ENCODE peak calls at places on chromosomes 12 and 14, in six cellular contexts. M is IMR-90, E is neuronal stem cell, J is mesendoderm, Z is H1, D is trophoblast cell. T is an unnamed sample. For H3K36me3, the result is how much of the 10 kb centered on the place peaks cover.

GRCh38 chr12:92602930-92603623 is 99.7 kb upstream of the PLEKHG7 start:
- DNase-seq in M (peak), E (no peak), J (no peak), Z (no peak), D (peak), T (no peak)

GRCh38 chr12:11958216-11959091 is 112.3 kb upstream of the BCL2L14 start:
- DNase-seq in M (peak), E (no peak), J (peak), Z (no peak), D (no peak), T (peak)

GRCh38 chr12:122166422-122167327 is 7.3 kb downstream of the IL31 start:
- DNase-seq in M (no peak), E (no peak), J (no peak), Z (no peak), D (no peak), T (no peak)

GRCh38 chr12:2113501-2113912 is 60.7 kb downstream of the CACNA1C start:
- DNase-seq in M (no peak), E (no peak), J (no peak), Z (no peak), D (no peak), T (no peak)

GRCh38 chr12:26520154-26520553 is 312.8 kb downstream of the ITPR2 start:
- DNase-seq in M (no peak), E (no peak), J (no peak), Z (no peak), D (no peak), T (no peak)

GRCh38 chr12:111406474-111407370 is 999 bp downstream of the SH2B3 start:
- DNase-seq in M (no peak), E (no peak), J (no peak), Z (no peak), D (no peak), T (peak)

GRCh38 chr14:92510972-92511371 is 2.6 kb upstream of the RIN3 start:
- DNase-seq in M (no peak), E (no peak), J (peak), Z (no peak), D (peak), T (no peak)

GRCh38 chr14:34170891-34171290 is 220.0 kb upstream of the EGLN3 start:
- DNase-seq in M (no peak), E (no peak), J (no peak), Z (no peak), D (no peak), T (no peak)

GRCh38 chr14:68312884-68313725 is 479.8 kb downstream of the ZFP36L1 start:
- DNase-seq in M (no peak), E (no peak), J (no peak), Z (no peak), D (no peak), T (no peak)

GRCh38 chr14:29144598-29144997 is 378.0 kb downstream of the FOXG1 start:
- DNase-seq in M (peak), E (no peak), J (no peak), Z (no peak), D (no peak), T (no peak)

GRCh38 chr14:54486685-54487084 is 2.1 kb downstream of the GMFB start:
- DNase-seq in M (no peak), E (no peak), J (peak), Z (no peak), D (no peak), T (no peak)

GRCh38 chr14:54487771-54488170 is 1.0 kb downstream of the GMFB start:
- DNase-seq in M (peak), E (no peak), J (peak), Z (no peak), D (peak), T (peak)

GRCh38 chr14:54489318-54489683 is 521 bp upstream of the GMFB start:
- DNase-seq in M (no peak), E (no peak), J (no peak), Z (no peak), D (no peak), T (no peak)

GRCh38 chr14:54488646-54489317 is at the start of gene GMFB:
- DNase-seq in M (peak), E (peak), J (peak), Z (peak), D (peak), T (peak)

GRCh38 chr14:54488318-54488645 is 498 bp downstream of the GMFB start:
- DNase-seq in M (no peak), E (no peak), J (peak), Z (no peak), D (no peak), T (no peak)
- H2AK5ac ChIP-seq in M (peak), E (peak), J (no peak), Z (no peak), D (peak), T (peak)

GRCh38 chr14:105526781-105527380 is 498 bp downstream of the TMEM121 start:
- DNase-seq in M (no peak), E (no peak), J (no peak), Z (no peak), D (no peak), T (no peak)
- H3K4me3 ChIP-seq in M (peak), E (peak), J (no peak), Z (peak), D (no peak), T (peak)

GRCh38 chr12:109264943-109265650 is 44.0 kb downstream of the FOXN4 start:
- DNase-seq in M (no peak), E (no peak), J (no peak), Z (no peak), D (no peak), T (no peak)

GRCh38 chr12:109269428-109269827 is 39.7 kb downstream of the FOXN4 start:
- DNase-seq in M (no peak), E (no peak), J (no peak), Z (no peak), D (no peak), T (no peak)

GRCh38 chr12:109268896-109269295 is 40.2 kb downstream of the FOXN4 start:
- DNase-seq in M (no peak), E (no peak), J (no peak), Z (no peak), D (no peak), T (no peak)

GRCh38 chr12:109266106-109266879 is 42.8 kb downstream of the FOXN4 start:
- DNase-seq in M (no peak), E (no peak), J (no peak), Z (no peak), D (no peak), T (no peak)

DNA sequence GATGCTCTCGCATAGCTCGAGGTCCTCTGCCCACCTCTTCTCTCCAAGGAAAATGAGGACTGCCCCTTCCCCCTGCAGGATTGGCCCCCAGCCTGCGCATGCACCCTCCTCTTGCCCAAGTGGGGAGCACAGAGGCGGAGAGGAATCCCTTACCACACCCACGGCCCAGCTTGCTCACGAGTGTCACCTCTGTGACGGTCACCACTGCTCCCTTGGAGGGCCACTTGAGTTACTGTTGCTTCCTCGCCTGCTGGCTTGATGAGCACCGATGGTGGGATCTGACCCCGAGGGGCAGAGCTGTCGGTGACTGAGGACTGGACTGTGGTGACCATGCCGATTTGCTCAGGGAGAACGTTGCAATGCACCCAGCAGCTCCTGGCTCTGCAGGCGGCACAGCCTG is 41.7 kb downstream of the FOXN4 start:
- DNase-seq in M (no peak), E (no peak), J (no peak), Z (no peak), D (no peak), T (no peak)
- H3K36me3 ChIP-seq in M (under half), E (under half), J (under half), Z (under half), D (under half), T (under half)

GRCh38 chr14:89442280-89442679 is 25.2 kb upstream of the FOXN3 start:
- DNase-seq in M (no peak), E (no peak), J (no peak), Z (no peak), D (no peak), T (no peak)
- H2AK5ac ChIP-seq in M (peak), E (no peak), J (peak), Z (peak), D (peak), T (peak)

GRCh38 chr14:55715889-55716288 is 135.9 kb downstream of the KTN1 start:
- DNase-seq in M (peak), E (no peak), J (peak), Z (no peak), D (peak), T (peak)
- H3K4me3 ChIP-seq in M (no peak), E (no peak), J (no peak), Z (no peak), D (no peak), T (no peak)

DNA sequence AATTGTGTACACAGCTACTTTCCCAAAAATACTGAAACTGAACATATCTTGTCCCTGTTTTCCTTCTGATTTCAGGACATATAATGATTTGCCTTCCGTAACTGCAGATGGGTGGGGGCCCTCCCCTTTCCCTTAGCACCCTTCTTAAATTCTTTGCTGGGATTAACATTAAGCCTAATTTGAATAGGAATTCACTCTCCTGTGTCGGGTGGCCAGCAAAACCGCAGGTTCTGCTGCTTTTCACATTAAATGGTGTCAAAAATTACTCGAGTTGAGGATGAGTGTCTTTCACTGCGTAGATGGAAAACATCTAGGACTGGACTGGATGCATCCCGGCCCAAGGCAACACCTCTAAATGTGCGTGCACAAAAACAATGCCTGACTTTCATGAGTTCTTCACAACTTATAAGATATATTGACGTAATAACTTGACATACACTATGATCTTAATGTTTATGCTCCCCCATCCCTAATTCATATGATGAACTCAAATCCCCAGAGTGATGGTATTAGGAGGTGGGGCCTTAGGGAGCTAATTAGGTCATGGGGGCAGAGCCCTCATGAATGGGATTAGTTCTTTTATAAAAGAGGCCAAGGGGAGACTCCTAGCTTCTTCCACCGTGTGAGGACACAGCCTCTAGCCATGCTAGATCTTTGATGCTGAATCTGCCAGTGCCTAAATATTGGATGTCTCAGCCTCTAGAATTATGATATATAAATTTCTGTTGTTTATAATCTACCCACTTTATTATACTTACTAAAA is 158.2 kb downstream of the AEBP2 start:
- DNase-seq in M (no peak), E (no peak), J (peak), Z (no peak), D (no peak), T (no peak)
- H3K36me3 ChIP-seq in M (under half), E (under half), J (under half), Z (under half), D (under half), T (under half)

GRCh38 chr12:82025462-82025861 is 266.3 kb upstream of the PPFIA2 start:
- DNase-seq in M (no peak), E (no peak), J (no peak), Z (no peak), D (no peak), T (no peak)
- H2AK5ac ChIP-seq in M (no peak), E (no peak), J (no peak), Z (no peak), D (no peak), T (no peak)